ENCODE peak calls at places on chromosomes 13 and 19, in seven cellular contexts. F is neuronal stem cell, C is mesendoderm, T is IMR-90, R is H9, Z is trophoblast cell, S is mesenchymal stem cell. H is an unnamed sample.

GRCh38 chr13:101841687-101842086 is 389.2 kb downstream of the ITGBL1 start:
- DNase-seq in T (no peak), C (no peak), F (no peak), S (no peak), Z (no peak), R (no peak), H (no peak)

GRCh38 chr19:55149078-55150003 is at the start of gene TNNT1:
- DNase-seq in R (peak), T (no peak), S (no peak), C (peak), F (no peak), Z (peak), H (no peak)

GRCh38 chr13:97141564-97142005 is 80.5 kb upstream of the MBNL2 start:
- DNase-seq in C (peak), Z (peak), S (peak), F (peak), R (peak), T (peak), H (peak)

GRCh38 chr19:55306712-55307111 is 18.4 kb downstream of the TMEM150B start:
- DNase-seq in S (no peak), F (no peak), R (no peak), T (no peak), C (no peak), Z (no peak), H (no peak)

GRCh38 chr13:99386911-99387788 is 80.0 kb upstream of the GPR183 start:
- DNase-seq in S (no peak), T (no peak), R (peak), Z (peak), F (peak), C (peak), H (peak)

GRCh38 chr19:7191946-7192691 is 102.1 kb downstream of the INSR start:
- DNase-seq in C (no peak), F (no peak), R (no peak), T (no peak), S (no peak), Z (no peak), H (no peak)

GRCh38 chr19:44745386-44745831 is 3.1 kb upstream of the BCL3 start:
- DNase-seq in C (peak), Z (peak), S (peak), T (peak), F (no peak), R (peak), H (no peak)

GRCh38 chr13:45060062-45060461 is 60.2 kb upstream of the GTF2F2 start:
- DNase-seq in F (no peak), T (no peak), R (no peak), S (no peak), C (no peak), Z (no peak), H (no peak)

GRCh38 chr13:70905035-70905434 is 796.8 kb upstream of the KLHL1 start:
- DNase-seq in C (no peak), S (no peak), T (no peak), Z (no peak), R (no peak), F (no peak), H (no peak)

GRCh38 chr19:1402411-1403070 is 1.2 kb upstream of the GAMT start:
- DNase-seq in C (no peak), S (no peak), R (no peak), T (no peak), Z (no peak), F (no peak), H (no peak)
- H3K18ac ChIP-seq in C (no peak), S (no peak), R (no peak), T (no peak), Z (no peak), F (peak), H (peak)

DNA sequence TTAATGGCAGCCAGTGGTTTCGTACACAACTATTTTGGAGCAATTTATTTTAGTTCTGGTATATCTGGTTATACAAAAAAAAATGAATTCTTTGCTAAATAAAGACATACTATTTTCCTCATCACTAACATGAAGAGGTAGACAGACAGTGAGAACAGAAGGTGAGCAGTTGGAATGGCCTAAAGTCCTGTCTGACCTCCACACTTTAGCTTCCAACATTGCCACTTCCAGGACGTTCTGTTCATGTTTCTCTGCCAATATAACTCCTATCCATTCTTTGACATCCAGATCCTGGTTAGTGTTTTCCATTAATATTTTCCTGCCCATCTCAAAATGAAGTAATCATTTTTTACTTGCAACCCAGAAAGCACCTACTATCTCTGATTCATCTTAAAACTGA is 112.9 kb upstream of the FRY start:
- DNase-seq in F (no peak), Z (no peak), S (no peak), C (no peak), R (no peak), T (no peak), H (no peak)
- H3K18ac ChIP-seq in F (no peak), Z (no peak), S (no peak), C (no peak), R (no peak), T (peak), H (no peak)

DNA sequence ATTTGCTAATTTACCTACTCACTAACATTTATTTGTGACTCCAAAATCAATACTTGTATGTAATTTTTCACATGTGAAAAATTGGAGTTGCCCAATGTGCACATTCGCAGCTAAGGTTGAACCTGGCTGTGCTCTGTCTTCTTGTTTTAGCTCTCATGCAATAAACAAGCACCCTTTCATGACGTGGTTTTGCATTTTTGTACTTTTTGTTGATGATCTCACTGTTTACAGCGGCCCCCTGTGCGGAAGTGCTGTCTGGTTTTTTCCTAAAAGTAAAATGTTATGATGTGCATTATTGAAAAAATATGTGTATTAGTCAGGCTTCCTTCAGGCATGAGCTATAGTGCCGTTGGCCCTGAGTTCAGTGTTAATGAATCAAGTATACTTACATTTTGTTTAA is 18.1 kb downstream of the DGKH start:
- DNase-seq in C (no peak), S (peak), Z (peak), F (no peak), R (no peak), T (peak), H (no peak)
- H3K18ac ChIP-seq in C (no peak), S (no peak), Z (no peak), F (no peak), R (no peak), T (no peak), H (no peak)

GRCh38 chr13:87855553-87855952 is 184.4 kb downstream of the SLITRK5 start:
- DNase-seq in S (no peak), C (no peak), R (no peak), Z (no peak), T (no peak), F (no peak), H (no peak)
- H3K18ac ChIP-seq in S (no peak), C (no peak), R (no peak), Z (no peak), T (no peak), F (no peak), H (no peak)

GRCh38 chr13:30097695-30098094 is 209.7 kb downstream of the KATNAL1 start:
- DNase-seq in S (no peak), R (no peak), Z (no peak), C (no peak), T (no peak), F (no peak), H (no peak)
- H3K18ac ChIP-seq in S (no peak), R (no peak), Z (no peak), C (no peak), T (no peak), F (no peak), H (no peak)

GRCh38 chr19:5719961-5720790 is at the start of the genes CATSPERD and LONP1:
- DNase-seq in F (peak), S (peak), R (peak), C (peak), T (peak), Z (peak), H (peak)

GRCh38 chr19:5718579-5719273 is 1.2 kb downstream of the LONP1 start:
- DNase-seq in T (peak), F (no peak), C (peak), S (peak), Z (peak), R (no peak), H (no peak)

GRCh38 chr19:5718032-5718578 is 1.8 kb downstream of the LONP1 start:
- DNase-seq in Z (no peak), R (no peak), C (no peak), F (no peak), T (peak), S (peak), H (no peak)

GRCh38 chr19:5717215-5717614 is 2.7 kb downstream of the LONP1 start:
- DNase-seq in R (no peak), Z (no peak), F (no peak), S (no peak), T (no peak), C (no peak), H (no peak)

GRCh38 chr19:5719274-5719960 is 529 bp downstream of the LONP1 start:
- DNase-seq in Z (peak), C (no peak), R (no peak), T (peak), F (no peak), S (peak), H (no peak)
- H3K18ac ChIP-seq in Z (peak), C (peak), R (peak), T (no peak), F (peak), S (peak), H (no peak)

GRCh38 chr19:939439-939838 is 13.6 kb downstream of the ARID3A start:
- DNase-seq in R (no peak), T (no peak), S (no peak), F (no peak), Z (peak), C (no peak), H (no peak)

GRCh38 chr19:941292-942132 is 15.7 kb downstream of the ARID3A start:
- DNase-seq in Z (no peak), R (no peak), F (no peak), T (no peak), S (no peak), C (no peak), H (no peak)

GRCh38 chr19:942133-942645 is 16.4 kb downstream of the ARID3A start:
- DNase-seq in Z (no peak), C (no peak), T (no peak), S (no peak), R (no peak), F (no peak), H (no peak)

GRCh38 chr19:939922-940321 is 14.1 kb downstream of the ARID3A start:
- DNase-seq in S (no peak), Z (no peak), F (no peak), R (no peak), T (no peak), C (no peak), H (no peak)

DNA sequence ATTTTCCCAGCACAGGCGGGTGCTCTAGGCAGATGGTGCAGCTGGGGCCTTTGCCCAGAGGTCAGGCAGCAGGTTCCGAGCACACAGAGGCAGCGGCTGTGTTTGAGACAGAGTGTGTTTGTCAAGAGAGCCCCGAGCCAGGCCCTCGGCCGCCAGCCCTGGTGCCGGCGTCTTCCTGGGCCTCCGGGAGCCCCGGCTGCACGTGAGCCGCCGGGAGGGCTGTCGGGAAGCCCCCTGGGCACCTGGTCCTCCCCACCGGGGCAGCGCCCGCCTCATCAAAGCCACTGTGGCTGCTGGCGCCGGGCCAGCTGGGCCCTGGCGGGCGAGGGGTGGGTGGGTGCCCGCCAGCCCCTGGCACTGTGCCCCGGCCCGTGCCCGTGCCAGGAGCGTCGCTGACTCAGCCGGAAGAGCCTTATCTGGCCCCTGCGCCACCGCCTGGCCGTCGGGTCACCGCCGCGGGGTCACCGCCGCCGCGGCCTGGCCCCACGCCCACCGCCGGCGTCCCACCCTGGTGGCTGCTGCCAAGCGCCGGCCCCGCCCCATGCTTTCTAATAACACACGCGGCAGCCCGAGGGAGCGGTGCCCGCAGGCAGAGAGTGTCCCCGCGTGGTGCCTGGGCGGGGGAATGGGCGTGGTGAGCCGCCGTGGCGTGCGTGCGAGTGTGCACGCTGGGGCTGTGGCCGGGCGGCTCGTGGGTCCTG is 14.9 kb downstream of the ARID3A start:
- DNase-seq in C (no peak), F (no peak), S (no peak), R (no peak), Z (peak), T (peak), H (no peak)
- H3K18ac ChIP-seq in C (no peak), F (no peak), S (no peak), R (no peak), Z (peak), T (no peak), H (no peak)

GRCh38 chr19:3296446-3296845 is 69.9 kb upstream of the NFIC start:
- DNase-seq in Z (no peak), S (no peak), R (no peak), C (no peak), F (no peak), T (no peak), H (no peak)
- H3K18ac ChIP-seq in Z (no peak), S (no peak), R (no peak), C (no peak), F (no peak), T (no peak), H (no peak)

DNA sequence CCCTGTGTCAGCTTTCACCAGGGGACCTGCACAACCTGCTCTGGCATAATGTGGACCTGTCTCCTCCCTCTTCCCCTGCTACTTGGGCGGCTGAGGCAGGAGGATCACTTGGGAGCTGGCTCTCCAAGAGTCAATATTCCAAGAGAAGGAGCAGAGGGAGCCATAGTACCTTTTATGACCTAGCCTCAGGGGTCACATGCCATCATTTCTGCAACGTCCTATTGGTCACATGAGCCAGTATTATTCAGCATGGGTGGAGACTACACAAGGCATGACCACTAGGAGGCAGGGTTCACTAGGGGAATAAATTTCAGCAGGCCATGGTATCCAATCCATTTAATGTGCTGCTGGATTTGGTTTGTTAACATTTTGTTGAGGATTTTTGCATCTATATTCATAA is 12.0 kb upstream of the SHFL start:
- DNase-seq in F (no peak), C (peak), R (no peak), Z (no peak), T (peak), S (peak), H (no peak)
- H3K18ac ChIP-seq in F (no peak), C (no peak), R (no peak), Z (no peak), T (no peak), S (no peak), H (no peak)

DNA sequence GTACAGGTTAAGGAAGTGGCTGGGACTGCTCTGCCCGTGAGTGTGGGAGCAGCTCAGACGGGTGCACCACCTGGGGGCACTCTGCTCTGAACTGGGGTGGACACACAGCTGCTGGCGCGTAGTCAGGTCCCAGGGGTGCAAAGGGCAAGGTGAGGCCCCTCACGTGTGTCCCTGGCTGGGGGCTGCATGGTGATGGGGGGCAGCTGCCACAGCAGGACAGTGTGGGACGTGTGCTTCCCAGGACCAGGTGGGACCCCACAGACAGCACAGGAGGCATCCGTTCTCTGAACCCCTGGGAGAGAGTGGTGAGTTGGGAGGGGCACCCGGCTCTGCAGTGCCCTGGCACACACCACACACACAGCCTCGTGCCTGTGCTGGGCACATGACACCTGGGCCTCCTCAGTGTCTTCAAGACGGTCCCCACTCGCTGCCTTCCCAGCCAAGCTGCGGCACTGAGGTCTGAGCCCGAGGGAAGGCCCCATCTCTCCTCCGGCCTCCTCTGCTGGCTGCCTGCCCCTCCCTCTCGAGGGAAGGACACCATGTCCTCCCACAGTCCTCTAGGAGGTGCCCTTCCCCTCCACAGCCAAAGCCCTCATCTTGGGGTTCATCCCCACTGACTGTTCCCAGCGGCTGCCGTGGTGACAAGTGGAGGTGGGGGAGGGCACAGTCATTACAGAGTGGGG is 24.7 kb downstream of the CILP2 start:
- DNase-seq in F (no peak), R (no peak), T (no peak), C (peak), S (no peak), Z (no peak), H (no peak)
- H3K18ac ChIP-seq in F (peak), R (no peak), T (no peak), C (no peak), S (no peak), Z (no peak), H (no peak)

H was measured in H1.